ENCODE peak calls at places on chromosome 1, in ten cellular contexts. One of them, this sample, is unnamed.

GRCh38 chr1:151009206-151009587 is 948 bp downstream of the PRUNE1 start:
- DNase-seq in stimulated activated CD4-positive, alpha-beta T cell treated with anti-CD3 and anti-CD28 coated beads, Interleukin-2, amount 100 ng/mL, for 48 hours: no peak
- DNase-seq in BJ: peak; percentile 39
- DNase-seq in effector CD4-positive, alpha-beta T cell: no peak
- DNase-seq in heart left ventricle: no peak
- DNase-seq in activated CD4-positive, alpha-beta T cell treated with anti-CD3 and anti-CD28 coated beads, Interleukin-2, amount 50 U/mL, for 1 hour: no peak
- DNase-seq in left lung: no peak
- DNase-seq in DMS153: no peak
- DNase-seq in DMS 273 treated with DMSO at 0.1 percent for 48 hours: no peak
- DNase-seq in NCI-H2171 treated with DMSO at 0.1 percent for 48 hours: no peak
- DNase-seq in this sample: no peak

GRCh38 chr1:161031874-161032273 is 6.9 kb downstream of the TSTD1 start:
- DNase-seq in left lung: no peak
- DNase-seq in DMS153: no peak
- DNase-seq in BJ: no peak
- DNase-seq in heart left ventricle: no peak
- DNase-seq in effector CD4-positive, alpha-beta T cell: no peak
- DNase-seq in DMS 273 treated with DMSO at 0.1 percent for 48 hours: no peak
- DNase-seq in activated CD4-positive, alpha-beta T cell treated with anti-CD3 and anti-CD28 coated beads, Interleukin-2, amount 50 U/mL, for 1 hour: no peak
- DNase-seq in stimulated activated CD4-positive, alpha-beta T cell treated with anti-CD3 and anti-CD28 coated beads, Interleukin-2, amount 100 ng/mL, for 48 hours: no peak
- DNase-seq in NCI-H2171 treated with DMSO at 0.1 percent for 48 hours: no peak
- DNase-seq in this sample: no peak

GRCh38 chr1:54972436-54972835 is 8.0 kb upstream of the TMEM61 start:
- DNase-seq in stimulated activated CD4-positive, alpha-beta T cell treated with anti-CD3 and anti-CD28 coated beads, Interleukin-2, amount 100 ng/mL, for 48 hours: no peak
- DNase-seq in activated CD4-positive, alpha-beta T cell treated with anti-CD3 and anti-CD28 coated beads, Interleukin-2, amount 50 U/mL, for 1 hour: no peak
- DNase-seq in heart left ventricle: no peak
- DNase-seq in left lung: no peak
- DNase-seq in DMS 273 treated with DMSO at 0.1 percent for 48 hours: no peak
- DNase-seq in BJ: no peak
- DNase-seq in NCI-H2171 treated with DMSO at 0.1 percent for 48 hours: no peak
- DNase-seq in DMS153: no peak
- DNase-seq in effector CD4-positive, alpha-beta T cell: no peak
- DNase-seq in this sample: no peak

GRCh38 chr1:38800720-38801671 is 58.6 kb downstream of the RRAGC start:
- DNase-seq in DMS 273 treated with DMSO at 0.1 percent for 48 hours: no peak
- DNase-seq in NCI-H2171 treated with DMSO at 0.1 percent for 48 hours: no peak
- DNase-seq in DMS153: no peak
- DNase-seq in left lung: no peak
- DNase-seq in stimulated activated CD4-positive, alpha-beta T cell treated with anti-CD3 and anti-CD28 coated beads, Interleukin-2, amount 100 ng/mL, for 48 hours: no peak
- DNase-seq in heart left ventricle: no peak
- DNase-seq in effector CD4-positive, alpha-beta T cell: no peak
- DNase-seq in activated CD4-positive, alpha-beta T cell treated with anti-CD3 and anti-CD28 coated beads, Interleukin-2, amount 50 U/mL, for 1 hour: no peak
- DNase-seq in BJ: no peak
- DNase-seq in this sample: no peak

GRCh38 chr1:116880952-116881351 is 28.8 kb upstream of the PTGFRN start:
- DNase-seq in left lung: no peak
- DNase-seq in DMS153: no peak
- DNase-seq in DMS 273 treated with DMSO at 0.1 percent for 48 hours: no peak
- DNase-seq in heart left ventricle: peak; percentile 57
- DNase-seq in BJ: no peak
- DNase-seq in stimulated activated CD4-positive, alpha-beta T cell treated with anti-CD3 and anti-CD28 coated beads, Interleukin-2, amount 100 ng/mL, for 48 hours: no peak
- DNase-seq in effector CD4-positive, alpha-beta T cell: no peak
- DNase-seq in NCI-H2171 treated with DMSO at 0.1 percent for 48 hours: no peak
- DNase-seq in activated CD4-positive, alpha-beta T cell treated with anti-CD3 and anti-CD28 coated beads, Interleukin-2, amount 50 U/mL, for 1 hour: no peak
- DNase-seq in this sample: no peak

GRCh38 chr1:110412576-110412975 is 5.1 kb upstream of the LAMTOR5 start:
- DNase-seq in effector CD4-positive, alpha-beta T cell: peak; percentile 43
- DNase-seq in stimulated activated CD4-positive, alpha-beta T cell treated with anti-CD3 and anti-CD28 coated beads, Interleukin-2, amount 100 ng/mL, for 48 hours: peak; percentile 57
- DNase-seq in activated CD4-positive, alpha-beta T cell treated with anti-CD3 and anti-CD28 coated beads, Interleukin-2, amount 50 U/mL, for 1 hour: peak; percentile 60
- DNase-seq in DMS153: peak; percentile 3
- DNase-seq in left lung: peak; percentile 69
- DNase-seq in DMS 273 treated with DMSO at 0.1 percent for 48 hours: no peak
- DNase-seq in BJ: no peak
- DNase-seq in heart left ventricle: peak; percentile 80
- DNase-seq in NCI-H2171 treated with DMSO at 0.1 percent for 48 hours: peak; percentile 40
- DNase-seq in this sample: peak; percentile 63

GRCh38 chr1:178102218-178102617 is 8.3 kb downstream of the RASAL2 start:
- DNase-seq in BJ: no peak
- DNase-seq in left lung: peak; percentile 37
- DNase-seq in NCI-H2171 treated with DMSO at 0.1 percent for 48 hours: no peak
- DNase-seq in heart left ventricle: no peak
- DNase-seq in activated CD4-positive, alpha-beta T cell treated with anti-CD3 and anti-CD28 coated beads, Interleukin-2, amount 50 U/mL, for 1 hour: no peak
- DNase-seq in stimulated activated CD4-positive, alpha-beta T cell treated with anti-CD3 and anti-CD28 coated beads, Interleukin-2, amount 100 ng/mL, for 48 hours: no peak
- DNase-seq in DMS 273 treated with DMSO at 0.1 percent for 48 hours: no peak
- DNase-seq in effector CD4-positive, alpha-beta T cell: no peak
- DNase-seq in DMS153: no peak
- DNase-seq in this sample: no peak

GRCh38 chr1:67750690-67751052 is 65.7 kb downstream of the GADD45A start:
- DNase-seq in effector CD4-positive, alpha-beta T cell: no peak
- DNase-seq in DMS153: no peak
- DNase-seq in DMS 273 treated with DMSO at 0.1 percent for 48 hours: no peak
- DNase-seq in NCI-H2171 treated with DMSO at 0.1 percent for 48 hours: no peak
- DNase-seq in left lung: no peak
- DNase-seq in BJ: no peak
- DNase-seq in heart left ventricle: no peak
- DNase-seq in activated CD4-positive, alpha-beta T cell treated with anti-CD3 and anti-CD28 coated beads, Interleukin-2, amount 50 U/mL, for 1 hour: no peak
- DNase-seq in stimulated activated CD4-positive, alpha-beta T cell treated with anti-CD3 and anti-CD28 coated beads, Interleukin-2, amount 100 ng/mL, for 48 hours: no peak
- DNase-seq in this sample: no peak

GRCh38 chr1:105485207-105485606 is 1571.3 kb upstream of the PRMT6 start:
- DNase-seq in heart left ventricle: no peak
- DNase-seq in NCI-H2171 treated with DMSO at 0.1 percent for 48 hours: no peak
- DNase-seq in DMS 273 treated with DMSO at 0.1 percent for 48 hours: no peak
- DNase-seq in effector CD4-positive, alpha-beta T cell: no peak
- DNase-seq in DMS153: no peak
- DNase-seq in left lung: no peak
- DNase-seq in BJ: peak; percentile 73
- DNase-seq in activated CD4-positive, alpha-beta T cell treated with anti-CD3 and anti-CD28 coated beads, Interleukin-2, amount 50 U/mL, for 1 hour: no peak
- DNase-seq in stimulated activated CD4-positive, alpha-beta T cell treated with anti-CD3 and anti-CD28 coated beads, Interleukin-2, amount 100 ng/mL, for 48 hours: no peak
- DNase-seq in this sample: no peak